ENCODE peak calls at places on chromosome 13, in eight cellular contexts. E is stimulated activated CD4-positive, alpha-beta T cell treated with anti-CD3 and anti-CD28 coated beads, Interleukin-1b, Interleukin-23, amount 100 ng/mL, for 1 hour; I is GM23338; N is GM18507; X is T-cell; Y is fibroblast of mammary gland; J is non-pigmented ciliary epithelial cell; Q is AG04450. S is an unnamed sample.

GRCh38 chr13:72886272-72887062 is 104.5 kb downstream of the PIBF1 start:
- DNase-seq in E (no peak), I (no peak), N (no peak), X (no peak), Y (peak; percentile 40), J (no peak), Q (no peak), S (no peak)

GRCh38 chr13:81406639-81407292 is 1065.8 kb upstream of the SPRY2 start:
- DNase-seq in E (no peak), I (no peak), N (no peak), X (no peak), Y (no peak), J (no peak), Q (no peak), S (no peak)

GRCh38 chr13:59588717-59589067 is 575.0 kb downstream of the DIAPH3 start:
- DNase-seq in E (no peak), I (no peak), N (no peak), X (no peak), Y (no peak), J (no peak), Q (no peak), S (no peak)

GRCh38 chr13:113653264-113654174 is 4.5 kb downstream of the ATP4B start:
- DNase-seq in E (no peak), I (no peak), N (no peak), X (no peak), Y (no peak), J (no peak), Q (no peak), S (no peak)

GRCh38 chr13:27918041-27918917 is 1.5 kb upstream of the PDX1 start:
- DNase-seq in E (no peak), I (peak; percentile 35), N (no peak), X (no peak), Y (no peak), J (no peak), Q (no peak), S (no peak)

GRCh38 chr13:29681859-29682258 is 86.4 kb upstream of the SLC7A1 start:
- DNase-seq in E (no peak), I (no peak), N (no peak), X (no peak), Y (peak; percentile 11), J (no peak), Q (no peak), S (no peak)

GRCh38 chr13:41365636-41366035 is 54.6 kb downstream of the NAA16 start:
- DNase-seq in E (no peak), I (no peak), N (no peak), X (no peak), Y (no peak), J (peak; percentile 45), Q (no peak), S (no peak)

GRCh38 chr13:100234006-100234405 is 145.1 kb downstream of the PCCA start:
- DNase-seq in E (no peak), I (no peak), N (no peak), X (no peak), Y (no peak), J (no peak), Q (no peak), S (no peak)

GRCh38 chr13:72246396-72246795 is 379.4 kb upstream of the DACH1 start:
- DNase-seq in E (no peak), I (no peak), N (no peak), X (no peak), Y (no peak), J (no peak), Q (no peak), S (no peak)

GRCh38 chr13:27200413-27201066 is 28.9 kb upstream of the USP12 start:
- DNase-seq in E (no peak), I (no peak), N (no peak), X (no peak), Y (no peak), J (no peak), Q (no peak), S (no peak)

GRCh38 chr13:108508263-108508662 is 121.1 kb upstream of the MYO16 start:
- DNase-seq in E (no peak), I (peak; percentile 79), N (no peak), X (no peak), Y (peak; percentile 30), J (peak; percentile 13), Q (no peak), S (no peak)

GRCh38 chr13:65036999-65037398 is 2193.1 kb downstream of the PCDH9 start:
- DNase-seq in E (no peak), I (no peak), N (no peak), X (no peak), Y (no peak), J (no peak), Q (no peak), S (no peak)

GRCh38 chr13:75647126-75647784 is 11.1 kb downstream of the LMO7 start:
- DNase-seq in E (no peak), I (no peak), N (no peak), X (no peak), Y (peak; percentile 26), J (no peak), Q (no peak), S (no peak)

GRCh38 chr13:83498486-83499190 is 383.6 kb downstream of the SLITRK1 start:
- DNase-seq in E (no peak), I (no peak), N (no peak), X (no peak), Y (peak; percentile 79), J (peak; percentile 32), Q (no peak), S (no peak)

GRCh38 chr13:33379597-33379996 is 94.0 kb upstream of the STARD13 start:
- DNase-seq in E (no peak), I (peak; percentile 32), N (no peak), X (no peak), Y (no peak), J (no peak), Q (no peak), S (no peak)

GRCh38 chr13:84994582-84994981 is 804.6 kb downstream of the SLITRK6 start:
- DNase-seq in E (no peak), I (no peak), N (no peak), X (no peak), Y (no peak), J (no peak), Q (no peak), S (no peak)

GRCh38 chr13:95275322-95276118 is 25.7 kb downstream of the ABCC4 start:
- DNase-seq in E (no peak), I (no peak), N (no peak), X (no peak), Y (peak; percentile 12), J (no peak), Q (no peak), S (no peak)

GRCh38 chr13:34159946-34160345 is 342.0 kb downstream of the RFC3 start:
- DNase-seq in E (no peak), I (no peak), N (no peak), X (no peak), Y (no peak), J (no peak), Q (no peak), S (no peak)

GRCh38 chr13:49265822-49266221 is 18.1 kb downstream of the CDADC1 start:
- DNase-seq in E (no peak), I (no peak), N (no peak), X (no peak), Y (peak; percentile 60), J (peak; percentile 34), Q (peak; percentile 10), S (no peak)

GRCh38 chr13:76386316-76386715 is 499.9 kb downstream of the KCTD12 start:
- DNase-seq in E (no peak), I (no peak), N (no peak), X (no peak), Y (no peak), J (no peak), Q (no peak), S (no peak)

GRCh38 chr13:95222733-95223018 is 78.6 kb downstream of the ABCC4 start:
- DNase-seq in E (no peak), I (no peak), N (no peak), X (no peak), Y (no peak), J (no peak), Q (no peak), S (no peak)

GRCh38 chr13:35139591-35139990 is 197.5 kb downstream of the NBEA start:
- DNase-seq in E (no peak), I (no peak), N (no peak), X (no peak), Y (peak; percentile 50), J (peak; percentile 11), Q (no peak), S (no peak)

GRCh38 chr13:32581177-32581786 is 5.0 kb upstream of the PDS5B start:
- DNase-seq in E (no peak), I (peak; percentile 33), N (no peak), X (no peak), Y (peak; percentile 48), J (no peak), Q (no peak), S (no peak)

GRCh38 chr13:101649490-101650126 is 197.1 kb downstream of the ITGBL1 start:
- DNase-seq in E (no peak), I (no peak), N (no peak), X (no peak), Y (peak; percentile 91), J (peak; percentile 70), Q (peak; percentile 3), S (no peak)

GRCh38 chr13:48532146-48532472 is 771 bp downstream of the RCBTB2 start:
- DNase-seq in E (no peak), I (no peak), N (no peak), X (no peak), Y (peak; percentile 56), J (peak; percentile 9), Q (peak; percentile 13), S (no peak)

GRCh38 chr13:80946008-80946802 is 605.3 kb upstream of the SPRY2 start:
- DNase-seq in E (no peak), I (no peak), N (no peak), X (no peak), Y (no peak), J (no peak), Q (no peak), S (no peak)

GRCh38 chr13:66506979-66507378 is 723.2 kb downstream of the PCDH9 start:
- DNase-seq in E (no peak), I (no peak), N (no peak), X (no peak), Y (no peak), J (no peak), Q (no peak), S (no peak)

GRCh38 chr13:90834700-90835099 is 512.8 kb upstream of the MIR17HG start:
- DNase-seq in E (no peak), I (no peak), N (no peak), X (no peak), Y (no peak), J (no peak), Q (no peak), S (no peak)

GRCh38 chr13:55517312-55517711 is 1623.4 kb upstream of the PRR20A start:
- DNase-seq in E (no peak), I (peak; percentile 54), N (no peak), X (no peak), Y (no peak), J (no peak), Q (no peak), S (no peak)

GRCh38 chr13:23159205-23159586 is 21.6 kb upstream of the SGCG start:
- DNase-seq in E (no peak), I (peak; percentile 90), N (no peak), X (no peak), Y (peak; percentile 43), J (peak; percentile 15), Q (no peak), S (no peak)

GRCh38 chr13:88979465-88980180 is 1308.5 kb downstream of the SLITRK5 start:
- DNase-seq in E (no peak), I (peak; percentile 24), N (no peak), X (no peak), Y (no peak), J (no peak), Q (no peak), S (no peak)

GRCh38 chr13:50129923-50130685 is 114.9 kb downstream of the KCNRG start:
- DNase-seq in E (no peak), I (peak; percentile 73), N (no peak), X (no peak), Y (peak; percentile 48), J (no peak), Q (no peak), S (no peak)

S was measured in activated T-helper 2 cell treated with anti-CD3 and anti-CD28 coated beads, Interferon-gamma antibody, Interleukin-2, Interleukin-4, amounts not matched to agents 10 μg/mL and 5 μg/mL and 100 μg/mL, durations not matched to agents 14 hours and 24 hours and 36 hours.